ENCODE peak calls at places on chromosomes 3 and 15, in nine cellular contexts. One of them, this sample, is unnamed.

GRCh38 chr3:142964150-142964498 is 650 bp upstream of the PAQR9 start:
- DNase-seq in heart left ventricle: no peak
- DNase-seq in neuronal stem cell: peak; percentile 39
- DNase-seq in A673: no peak
- DNase-seq in adipocyte: no peak
- DNase-seq in breast epithelium: no peak
- DNase-seq in GM23338: peak; percentile 65
- DNase-seq in neural progenitor cell: peak; percentile 51
- DNase-seq in naive thymus-derived CD4-positive, alpha-beta T cell: no peak
- DNase-seq in this sample: no peak

GRCh38 chr3:32719335-32719734 is 34.3 kb downstream of the CNOT10 start:
- DNase-seq in heart left ventricle: no peak
- DNase-seq in neuronal stem cell: no peak
- DNase-seq in A673: no peak
- DNase-seq in adipocyte: no peak
- DNase-seq in breast epithelium: no peak
- DNase-seq in GM23338: peak; percentile 61
- DNase-seq in neural progenitor cell: no peak
- DNase-seq in naive thymus-derived CD4-positive, alpha-beta T cell: no peak
- DNase-seq in this sample: no peak

GRCh38 chr3:12993623-12994356 is 79.4 kb downstream of the IQSEC1 start:
- DNase-seq in heart left ventricle: no peak
- DNase-seq in neuronal stem cell: no peak
- DNase-seq in A673: no peak
- DNase-seq in adipocyte: peak; percentile 58
- DNase-seq in breast epithelium: no peak
- DNase-seq in GM23338: peak; percentile 60
- DNase-seq in neural progenitor cell: peak; percentile 75
- DNase-seq in naive thymus-derived CD4-positive, alpha-beta T cell: peak; percentile 21
- DNase-seq in this sample: no peak

GRCh38 chr3:167844528-167844927 is 109.0 kb downstream of the SERPINI1 start:
- DNase-seq in heart left ventricle: no peak
- DNase-seq in neuronal stem cell: no peak
- DNase-seq in A673: no peak
- DNase-seq in adipocyte: no peak
- DNase-seq in breast epithelium: no peak
- DNase-seq in GM23338: no peak
- DNase-seq in neural progenitor cell: no peak
- DNase-seq in naive thymus-derived CD4-positive, alpha-beta T cell: no peak
- DNase-seq in this sample: no peak

GRCh38 chr3:67646586-67647234 is 7.7 kb downstream of the SUCLG2 start:
- DNase-seq in heart left ventricle: no peak
- DNase-seq in neuronal stem cell: no peak
- DNase-seq in A673: no peak
- DNase-seq in adipocyte: no peak
- DNase-seq in breast epithelium: no peak
- DNase-seq in GM23338: no peak
- DNase-seq in neural progenitor cell: no peak
- DNase-seq in naive thymus-derived CD4-positive, alpha-beta T cell: no peak
- DNase-seq in this sample: no peak

GRCh38 chr3:170749765-170750477 is 120.1 kb downstream of the RPL22L1 start:
- DNase-seq in heart left ventricle: no peak
- DNase-seq in neuronal stem cell: no peak
- DNase-seq in A673: no peak
- DNase-seq in adipocyte: no peak
- DNase-seq in breast epithelium: no peak
- DNase-seq in GM23338: no peak
- DNase-seq in neural progenitor cell: no peak
- DNase-seq in naive thymus-derived CD4-positive, alpha-beta T cell: no peak
- DNase-seq in this sample: no peak

GRCh38 chr3:108410531-108410984 is 99.8 kb downstream of the MYH15 start:
- DNase-seq in heart left ventricle: peak; percentile 60
- DNase-seq in neuronal stem cell: no peak
- DNase-seq in A673: no peak
- DNase-seq in adipocyte: no peak
- DNase-seq in breast epithelium: no peak
- DNase-seq in GM23338: no peak
- DNase-seq in neural progenitor cell: no peak
- DNase-seq in naive thymus-derived CD4-positive, alpha-beta T cell: no peak
- DNase-seq in this sample: no peak

GRCh38 chr3:79167651-79168416 is 600.0 kb downstream of the ROBO1 start:
- DNase-seq in heart left ventricle: no peak
- DNase-seq in neuronal stem cell: no peak
- DNase-seq in A673: peak; percentile 56
- DNase-seq in adipocyte: peak; percentile 95
- DNase-seq in breast epithelium: no peak
- DNase-seq in GM23338: no peak
- DNase-seq in neural progenitor cell: no peak
- DNase-seq in naive thymus-derived CD4-positive, alpha-beta T cell: no peak
- DNase-seq in this sample: no peak

GRCh38 chr3:155657161-155657560 is 87.7 kb downstream of the PLCH1 start:
- DNase-seq in heart left ventricle: no peak
- DNase-seq in neuronal stem cell: no peak
- DNase-seq in A673: no peak
- DNase-seq in adipocyte: no peak
- DNase-seq in breast epithelium: no peak
- DNase-seq in GM23338: no peak
- DNase-seq in neural progenitor cell: no peak
- DNase-seq in naive thymus-derived CD4-positive, alpha-beta T cell: no peak
- DNase-seq in this sample: no peak

GRCh38 chr3:195714380-195715011 is 6.3 kb upstream of the MUC20 start:
- DNase-seq in heart left ventricle: peak; percentile 44
- DNase-seq in neuronal stem cell: no peak
- DNase-seq in A673: peak; percentile 34
- DNase-seq in adipocyte: no peak
- DNase-seq in breast epithelium: no peak
- DNase-seq in GM23338: no peak
- DNase-seq in neural progenitor cell: no peak
- DNase-seq in naive thymus-derived CD4-positive, alpha-beta T cell: no peak
- DNase-seq in this sample: no peak

GRCh38 chr15:90414408-90415028 is 26.5 kb downstream of the IQGAP1 start:
- DNase-seq in heart left ventricle: no peak
- DNase-seq in neuronal stem cell: no peak
- DNase-seq in A673: no peak
- DNase-seq in adipocyte: peak; percentile 87
- DNase-seq in breast epithelium: no peak
- DNase-seq in GM23338: no peak
- DNase-seq in neural progenitor cell: no peak
- DNase-seq in naive thymus-derived CD4-positive, alpha-beta T cell: no peak
- DNase-seq in this sample: no peak

GRCh38 chr15:91426412-91426811 is 326.4 kb downstream of the SV2B start:
- DNase-seq in heart left ventricle: no peak
- DNase-seq in neuronal stem cell: no peak
- DNase-seq in A673: no peak
- DNase-seq in adipocyte: no peak
- DNase-seq in breast epithelium: no peak
- DNase-seq in GM23338: no peak
- DNase-seq in neural progenitor cell: no peak
- DNase-seq in naive thymus-derived CD4-positive, alpha-beta T cell: no peak
- DNase-seq in this sample: no peak

GRCh38 chr15:75902129-75902557 is 1.5 kb upstream of the FBXO22 start:
- DNase-seq in heart left ventricle: no peak
- DNase-seq in neuronal stem cell: peak; percentile 11
- DNase-seq in A673: no peak
- DNase-seq in adipocyte: no peak
- DNase-seq in breast epithelium: no peak
- DNase-seq in GM23338: peak; percentile 97
- DNase-seq in neural progenitor cell: peak; percentile 73
- DNase-seq in naive thymus-derived CD4-positive, alpha-beta T cell: no peak
- DNase-seq in this sample: no peak

GRCh38 chr15:85380860-85381535 is 595 bp downstream of the AKAP13 start:
- DNase-seq in heart left ventricle: peak; percentile 82
- DNase-seq in neuronal stem cell: peak; percentile 65
- DNase-seq in A673: peak; percentile 45
- DNase-seq in adipocyte: peak; percentile 71
- DNase-seq in breast epithelium: no peak
- DNase-seq in GM23338: peak; percentile 73
- DNase-seq in neural progenitor cell: peak; percentile 90
- DNase-seq in naive thymus-derived CD4-positive, alpha-beta T cell: peak; percentile 57
- DNase-seq in this sample: no peak

GRCh38 chr3:16148783-16149182 is 25.7 kb upstream of the GALNT15 start:
- DNase-seq in heart left ventricle: peak; percentile 72
- DNase-seq in neuronal stem cell: no peak
- DNase-seq in A673: peak; percentile 18
- DNase-seq in adipocyte: no peak
- DNase-seq in breast epithelium: peak; percentile 73
- DNase-seq in GM23338: no peak
- DNase-seq in neural progenitor cell: no peak
- DNase-seq in naive thymus-derived CD4-positive, alpha-beta T cell: no peak
- DNase-seq in this sample: peak; percentile 81

GRCh38 chr3:174488527-174488926 is 370.6 kb upstream of the NAALADL2 start:
- DNase-seq in heart left ventricle: no peak
- DNase-seq in neuronal stem cell: no peak
- DNase-seq in A673: no peak
- DNase-seq in adipocyte: peak; percentile 66
- DNase-seq in breast epithelium: no peak
- DNase-seq in GM23338: no peak
- DNase-seq in neural progenitor cell: no peak
- DNase-seq in naive thymus-derived CD4-positive, alpha-beta T cell: no peak
- DNase-seq in this sample: no peak

GRCh38 chr3:8777978-8778267 is 8.5 kb upstream of the OXTR start:
- DNase-seq in heart left ventricle: no peak
- DNase-seq in neuronal stem cell: no peak
- DNase-seq in A673: no peak
- DNase-seq in adipocyte: no peak
- DNase-seq in breast epithelium: no peak
- DNase-seq in GM23338: no peak
- DNase-seq in neural progenitor cell: no peak
- DNase-seq in naive thymus-derived CD4-positive, alpha-beta T cell: no peak
- DNase-seq in this sample: no peak

GRCh38 chr3:139935866-139936817 is 1.2 kb downstream of the CLSTN2 start:
- DNase-seq in heart left ventricle: peak; percentile 66
- DNase-seq in neuronal stem cell: peak; percentile 30
- DNase-seq in A673: peak; percentile 39
- DNase-seq in adipocyte: peak; percentile 68
- DNase-seq in breast epithelium: no peak
- DNase-seq in GM23338: peak; percentile 71
- DNase-seq in neural progenitor cell: peak; percentile 61
- DNase-seq in naive thymus-derived CD4-positive, alpha-beta T cell: no peak
- DNase-seq in this sample: peak; percentile 17

GRCh38 chr3:148077318-148077923 is 620.3 kb upstream of the AGTR1 start:
- DNase-seq in heart left ventricle: no peak
- DNase-seq in neuronal stem cell: no peak
- DNase-seq in A673: peak; percentile 54
- DNase-seq in adipocyte: peak; percentile 72
- DNase-seq in breast epithelium: no peak
- DNase-seq in GM23338: peak; percentile 69
- DNase-seq in neural progenitor cell: peak; percentile 36
- DNase-seq in naive thymus-derived CD4-positive, alpha-beta T cell: no peak
- DNase-seq in this sample: no peak

GRCh38 chr3:175288616-175289015 is 429.5 kb downstream of the NAALADL2 start:
- DNase-seq in heart left ventricle: no peak
- DNase-seq in neuronal stem cell: no peak
- DNase-seq in A673: peak; percentile 7
- DNase-seq in adipocyte: no peak
- DNase-seq in breast epithelium: no peak
- DNase-seq in GM23338: no peak
- DNase-seq in neural progenitor cell: no peak
- DNase-seq in naive thymus-derived CD4-positive, alpha-beta T cell: no peak
- DNase-seq in this sample: no peak

GRCh38 chr15:58568157-58568571 is 136.4 kb downstream of the LIPC start:
- DNase-seq in heart left ventricle: no peak
- DNase-seq in neuronal stem cell: no peak
- DNase-seq in A673: peak; percentile 21
- DNase-seq in adipocyte: no peak
- DNase-seq in breast epithelium: no peak
- DNase-seq in GM23338: no peak
- DNase-seq in neural progenitor cell: no peak
- DNase-seq in naive thymus-derived CD4-positive, alpha-beta T cell: no peak
- DNase-seq in this sample: no peak

GRCh38 chr15:61079529-61079928 is 149.6 kb downstream of the RORA start:
- DNase-seq in heart left ventricle: no peak
- DNase-seq in neuronal stem cell: no peak
- DNase-seq in A673: no peak
- DNase-seq in adipocyte: no peak
- DNase-seq in breast epithelium: no peak
- DNase-seq in GM23338: no peak
- DNase-seq in neural progenitor cell: no peak
- DNase-seq in naive thymus-derived CD4-positive, alpha-beta T cell: no peak
- DNase-seq in this sample: no peak

GRCh38 chr15:100942656-100943055 is 23.5 kb downstream of the LRRK1 start:
- DNase-seq in heart left ventricle: no peak
- DNase-seq in neuronal stem cell: no peak
- DNase-seq in A673: no peak
- DNase-seq in adipocyte: no peak
- DNase-seq in breast epithelium: no peak
- DNase-seq in GM23338: no peak
- DNase-seq in neural progenitor cell: no peak
- DNase-seq in naive thymus-derived CD4-positive, alpha-beta T cell: no peak
- DNase-seq in this sample: no peak
- H3K4me1 ChIP-seq in heart left ventricle: no peaks in the 10 kb centered on the region
- H3K4me1 ChIP-seq in neuronal stem cell: no peaks in the 10 kb centered on the region
- H3K4me1 ChIP-seq in A673: peaks cover 9% of the 10 kb centered on the region
- H3K4me1 ChIP-seq in adipocyte: peaks cover 19% of the 10 kb centered on the region
- H3K4me1 ChIP-seq in breast epithelium: no peaks in the 10 kb centered on the region
- H3K4me1 ChIP-seq in GM23338: no peaks in the 10 kb centered on the region
- H3K4me1 ChIP-seq in neural progenitor cell: no peaks in the 10 kb centered on the region
- H3K4me1 ChIP-seq in naive thymus-derived CD4-positive, alpha-beta T cell: no peaks in the 10 kb centered on the region
- H3K4me1 ChIP-seq in this sample: no peaks in the 10 kb centered on the region

GRCh38 chr15:98792117-98792516 is 143.8 kb downstream of the IGF1R start:
- DNase-seq in heart left ventricle: no peak
- DNase-seq in neuronal stem cell: no peak
- DNase-seq in A673: no peak
- DNase-seq in adipocyte: no peak
- DNase-seq in breast epithelium: no peak
- DNase-seq in GM23338: no peak
- DNase-seq in neural progenitor cell: no peak
- DNase-seq in naive thymus-derived CD4-positive, alpha-beta T cell: no peak
- DNase-seq in this sample: no peak
- H3K4me1 ChIP-seq in heart left ventricle: peaks cover 17% of the 10 kb centered on the region
- H3K4me1 ChIP-seq in neuronal stem cell: peaks cover 25% of the 10 kb centered on the region
- H3K4me1 ChIP-seq in A673: peaks cover 78% of the 10 kb centered on the region
- H3K4me1 ChIP-seq in adipocyte: no peaks in the 10 kb centered on the region
- H3K4me1 ChIP-seq in breast epithelium: peaks cover 18% of the 10 kb centered on the region
- H3K4me1 ChIP-seq in GM23338: peaks cover 95% of the 10 kb centered on the region
- H3K4me1 ChIP-seq in neural progenitor cell: peaks cover 66% of the 10 kb centered on the region
- H3K4me1 ChIP-seq in naive thymus-derived CD4-positive, alpha-beta T cell: no peaks in the 10 kb centered on the region
- H3K4me1 ChIP-seq in this sample: peaks cover 9% of the 10 kb centered on the region

GRCh38 chr15:73686781-73687256 is 2.6 kb downstream of the CD276 start:
- DNase-seq in heart left ventricle: no peak
- DNase-seq in neuronal stem cell: no peak
- DNase-seq in A673: no peak
- DNase-seq in adipocyte: peak; percentile 79
- DNase-seq in breast epithelium: no peak
- DNase-seq in GM23338: no peak
- DNase-seq in neural progenitor cell: no peak
- DNase-seq in naive thymus-derived CD4-positive, alpha-beta T cell: no peak
- DNase-seq in this sample: no peak
- H3K4me1 ChIP-seq in heart left ventricle: peaks cover 7% of the 10 kb centered on the region
- H3K4me1 ChIP-seq in neuronal stem cell: peaks cover 36% of the 10 kb centered on the region
- H3K4me1 ChIP-seq in A673: peaks cover 34% of the 10 kb centered on the region
- H3K4me1 ChIP-seq in adipocyte: peaks cover 69% of the 10 kb centered on the region
- H3K4me1 ChIP-seq in breast epithelium: peaks cover 10% of the 10 kb centered on the region
- H3K4me1 ChIP-seq in GM23338: peaks cover 33% of the 10 kb centered on the region
- H3K4me1 ChIP-seq in neural progenitor cell: peaks cover 39% of the 10 kb centered on the region
- H3K4me1 ChIP-seq in naive thymus-derived CD4-positive, alpha-beta T cell: peaks cover 4% of the 10 kb centered on the region
- H3K4me1 ChIP-seq in this sample: peaks cover 79% of the 10 kb centered on the region

DNA sequence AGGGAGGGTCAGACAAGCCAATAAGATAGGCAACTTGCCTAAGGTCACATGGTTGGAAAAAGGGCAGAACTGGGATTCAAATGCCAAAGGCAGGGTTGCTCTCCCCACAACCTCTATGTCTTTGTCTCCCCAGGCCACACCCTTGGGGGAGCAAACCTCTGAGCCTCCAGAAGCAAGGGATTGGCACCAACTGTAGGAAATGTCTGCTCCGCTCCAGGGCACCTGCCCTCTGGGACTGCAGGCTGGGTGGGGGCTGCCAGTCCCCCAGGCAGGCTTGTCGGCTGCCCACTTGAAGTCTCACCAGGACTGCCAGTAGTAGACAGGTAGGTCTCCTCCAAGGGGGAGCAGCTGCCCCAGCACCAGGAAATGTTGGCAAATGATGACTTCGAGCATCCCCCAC is 2.0 kb downstream of the FAM3D start:
- DNase-seq in heart left ventricle: no peak
- DNase-seq in neuronal stem cell: no peak
- DNase-seq in A673: no peak
- DNase-seq in adipocyte: no peak
- DNase-seq in breast epithelium: no peak
- DNase-seq in GM23338: no peak
- DNase-seq in neural progenitor cell: no peak
- DNase-seq in naive thymus-derived CD4-positive, alpha-beta T cell: no peak
- DNase-seq in this sample: no peak
- H3K4me1 ChIP-seq in heart left ventricle: no peaks in the 10 kb centered on the region
- H3K4me1 ChIP-seq in neuronal stem cell: peaks cover 5% of the 10 kb centered on the region
- H3K4me1 ChIP-seq in A673: no peaks in the 10 kb centered on the region
- H3K4me1 ChIP-seq in adipocyte: no peaks in the 10 kb centered on the region
- H3K4me1 ChIP-seq in breast epithelium: no peaks in the 10 kb centered on the region
- H3K4me1 ChIP-seq in GM23338: no peaks in the 10 kb centered on the region
- H3K4me1 ChIP-seq in neural progenitor cell: no peaks in the 10 kb centered on the region
- H3K4me1 ChIP-seq in naive thymus-derived CD4-positive, alpha-beta T cell: no peaks in the 10 kb centered on the region
- H3K4me1 ChIP-seq in this sample: no peaks in the 10 kb centered on the region

This sample was measured in tibial nerve.